ENCODE peak calls at places on chromosomes 12 and 14, in four cellular contexts. L is MCF 10A, X is HCT116, Y is BE2C. V is an unnamed sample.

GRCh38 chr14:53663709-53664108 is 292.9 kb downstream of the BMP4 start:
- DNase-seq in X (peak; percentile 47), L (peak; percentile 26), Y (no peak), V (no peak)

GRCh38 chr14:95652690-95653089 is 33.5 kb upstream of the TCL1B start:
- DNase-seq in Y (no peak), X (no peak), L (no peak), V (no peak)

GRCh38 chr12:16857456-16857923 is 251.5 kb upstream of the LMO3 start:
- DNase-seq in L (no peak), X (no peak), Y (no peak), V (no peak)

GRCh38 chr12:117311-117710 is 50.7 kb downstream of the IQSEC3 start:
- DNase-seq in Y (no peak), L (no peak), X (no peak), V (no peak)

GRCh38 chr12:108629824-108630476 is 3.7 kb downstream of the SELPLG start:
- DNase-seq in X (no peak), L (peak; percentile 81), Y (no peak), V (no peak)

GRCh38 chr12:10001141-10001778 is 2.3 kb upstream of the CLEC1B start:
- DNase-seq in X (no peak), L (no peak), Y (no peak), V (no peak)

GRCh38 chr14:102015771-102016170 is 51.4 kb downstream of the DYNC1H1 start:
- DNase-seq in X (no peak), Y (no peak), L (no peak), V (no peak)

GRCh38 chr12:110224379-110225304 is 56.4 kb upstream of the ATP2A2 start:
- DNase-seq in Y (peak; percentile 39), X (no peak), L (peak; percentile 85), V (no peak)

GRCh38 chr12:104622942-104623341 is 166.2 kb downstream of the CHST11 start:
- DNase-seq in L (no peak), Y (no peak), X (no peak), V (no peak)

GRCh38 chr14:77347746-77348145 is 26.9 kb downstream of the GSTZ1 start:
- DNase-seq in Y (no peak), X (no peak), L (no peak), V (no peak)

GRCh38 chr12:24902521-24903304 is 46.2 kb downstream of the BCAT1 start:
- DNase-seq in Y (peak; percentile 54), L (no peak), X (no peak), V (no peak)

GRCh38 chr14:68018598-68018997 is 199.0 kb downstream of the RAD51B start:
- DNase-seq in L (no peak), Y (no peak), X (no peak), V (no peak)

GRCh38 chr12:113086249-113087164 is 30.0 kb downstream of the DTX1 start:
- DNase-seq in Y (no peak), X (no peak), L (no peak), V (no peak)

GRCh38 chr12:62848418-62848817 is 86.5 kb downstream of the PPM1H start:
- DNase-seq in Y (no peak), X (peak; percentile 24), L (peak; percentile 38), V (no peak)

GRCh38 chr12:92107621-92108131 is 38.0 kb downstream of the BTG1 start:
- DNase-seq in X (no peak), L (no peak), Y (peak; percentile 65), V (no peak)

GRCh38 chr12:116853507-116853906 is 27.7 kb downstream of the HRK start:
- DNase-seq in L (no peak), Y (no peak), X (no peak), V (no peak)

GRCh38 chr12:1531160-1531653 is 63.2 kb downstream of the FBXL14 start:
- DNase-seq in X (no peak), Y (no peak), L (no peak), V (no peak)

GRCh38 chr14:80414080-80414479 is 202.8 kb upstream of the DIO2 start:
- DNase-seq in Y (no peak), L (no peak), X (no peak), V (no peak)

GRCh38 chr14:102362084-102362483 is 606 bp downstream of the CINP start:
- DNase-seq in X (no peak), Y (no peak), L (peak; percentile 30), V (no peak)

GRCh38 chr12:53325539-53326061 is 4.2 kb upstream of the AAAS start:
- DNase-seq in Y (peak; percentile 53), X (no peak), L (no peak), V (no peak)

GRCh38 chr12:47773062-47773857 is at the start of gene SLC48A1:
- DNase-seq in X (no peak), Y (peak; percentile 85), L (peak; percentile 61), V (no peak)

GRCh38 chr12:132520421-132521199 is 30.7 kb downstream of the FBRSL1 start:
- DNase-seq in X (no peak), L (no peak), Y (peak; percentile 67), V (no peak)

GRCh38 chr14:72515779-72516770 is 377.8 kb downstream of the DPF3 start:
- DNase-seq in L (no peak), X (no peak), Y (no peak), V (no peak)
- TF ChIP-seq CTCF in L (no peak), X (no peak), Y (peak; percentile 5), V (no peak)

GRCh38 chr14:104879983-104880565 is 15.0 kb downstream of the CEP170B start:
- DNase-seq in Y (no peak), X (no peak), L (no peak), V (no peak)

GRCh38 chr14:104878582-104878981 is 13.5 kb downstream of the CEP170B start:
- DNase-seq in X (no peak), L (no peak), Y (peak; percentile 55), V (no peak)

GRCh38 chr14:104880584-104881210 is 15.6 kb downstream of the CEP170B start:
- DNase-seq in Y (peak; percentile 22), X (no peak), L (no peak), V (no peak)

GRCh38 chr14:104877806-104878550 is 12.9 kb downstream of the CEP170B start:
- DNase-seq in Y (peak; percentile 7), L (no peak), X (no peak), V (no peak)

DNA sequence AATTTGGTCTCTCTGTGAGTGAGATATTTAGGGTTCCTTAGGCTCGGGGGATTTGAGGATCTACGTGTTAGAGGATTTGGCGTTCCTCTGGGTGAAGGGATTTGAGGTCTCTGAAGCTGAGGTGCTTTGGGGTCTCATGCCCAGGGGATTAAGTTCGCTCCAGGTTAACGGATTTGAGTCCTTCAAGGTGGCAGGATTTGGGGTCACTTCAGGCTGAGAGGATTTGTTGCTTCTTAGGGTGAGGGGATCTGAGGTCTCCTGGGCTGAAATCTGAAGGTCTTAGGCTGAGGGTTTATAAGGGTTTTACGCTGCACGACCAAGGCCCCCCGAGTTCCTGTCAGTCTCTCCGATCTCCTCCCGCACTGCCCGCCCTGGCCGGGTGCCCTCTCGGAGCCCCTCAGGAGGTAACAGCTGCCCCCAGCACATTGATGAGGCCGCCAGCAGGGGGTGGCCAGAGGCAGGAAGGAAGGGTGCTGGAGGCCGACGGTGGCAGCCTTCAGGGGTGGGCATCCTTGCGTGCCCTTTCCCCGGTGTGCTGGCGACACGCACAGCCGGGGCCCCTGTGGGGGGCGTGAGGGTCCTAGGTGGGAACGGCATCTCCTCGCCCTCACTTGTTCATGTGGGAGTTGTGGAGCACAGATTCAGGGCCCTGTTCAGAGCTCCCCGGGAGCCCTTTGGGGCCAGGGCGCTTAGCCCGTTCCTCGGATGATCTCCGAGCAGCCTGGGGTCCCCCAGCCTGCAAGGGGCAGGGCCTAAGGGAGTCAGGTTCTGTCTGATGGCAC is 14.3 kb downstream of the CEP170B start:
- DNase-seq in Y (no peak), L (no peak), X (no peak), V (no peak)
- TF ChIP-seq CTCF in Y (peak; percentile 1), L (no peak), X (no peak), V (no peak)

DNA sequence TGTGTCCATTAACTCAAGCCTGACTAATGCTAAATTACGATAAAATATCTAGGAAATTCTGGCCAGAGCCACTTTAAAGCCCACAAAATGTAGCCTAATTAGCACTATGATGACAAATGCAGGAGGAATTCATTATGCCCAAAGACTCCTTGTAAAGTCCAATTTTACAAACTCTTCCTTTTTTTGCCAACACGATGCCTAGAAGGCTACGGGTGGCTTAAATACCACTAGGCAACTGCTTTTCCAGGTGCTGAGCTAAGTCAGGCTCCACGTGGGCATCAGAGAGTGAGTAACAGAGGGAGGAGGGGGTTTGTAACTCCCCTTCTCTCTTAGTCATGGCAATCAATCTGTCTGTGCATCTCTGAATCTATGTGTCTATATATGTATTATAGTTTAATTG is 172.4 kb upstream of the NTF3 start:
- DNase-seq in Y (no peak), X (no peak), L (no peak), V (no peak)
- TF ChIP-seq CTCF in Y (no peak), X (no peak), L (no peak), V (no peak)

GRCh38 chr14:61927521-61927920 is 165.3 kb downstream of the SNAPC1 start:
- DNase-seq in L (peak; percentile 51), X (no peak), Y (no peak), V (no peak)

GRCh38 chr14:61923348-61923747 is 161.1 kb downstream of the SNAPC1 start:
- DNase-seq in X (no peak), Y (no peak), L (peak; percentile 26), V (no peak)

GRCh38 chr14:61927015-61927414 is 164.8 kb downstream of the SNAPC1 start:
- DNase-seq in L (peak; percentile 60), Y (no peak), X (no peak), V (no peak)

GRCh38 chr14:61925732-61926445 is 163.7 kb downstream of the SNAPC1 start:
- DNase-seq in X (no peak), L (peak; percentile 6), Y (no peak), V (no peak)

DNA sequence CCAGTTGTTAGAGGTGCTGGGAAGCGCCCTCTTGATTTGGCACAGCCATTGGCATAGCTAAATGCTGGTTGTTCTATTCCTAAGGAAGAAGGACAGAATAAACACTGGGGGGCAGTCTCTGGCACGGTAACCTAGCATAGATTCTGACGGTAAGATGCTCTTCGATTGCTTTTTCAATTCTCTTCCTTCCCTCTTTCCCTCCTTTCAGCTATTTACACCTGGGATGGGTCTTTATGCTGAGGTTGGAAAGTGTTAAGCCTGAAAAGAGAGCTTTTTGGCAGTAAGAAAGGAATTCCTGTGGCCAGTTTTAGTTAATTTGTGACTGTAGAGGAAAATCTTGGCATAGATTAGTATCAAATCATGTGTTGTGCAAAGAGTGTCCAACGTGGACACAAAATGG is 162.8 kb downstream of the SNAPC1 start:
- DNase-seq in X (peak; percentile 18), Y (no peak), L (peak; percentile 64), V (no peak)
- TF ChIP-seq CTCF in X (peak; percentile 42), Y (peak; percentile 35), L (peak; percentile 49), V (no peak)

GRCh38 chr12:11517080-11517479 is 121.7 kb upstream of the PRB2 start:
- DNase-seq in L (no peak), X (no peak), Y (no peak), V (no peak)

GRCh38 chr12:11510671-11511070 is 115.3 kb upstream of the PRB2 start:
- DNase-seq in L (no peak), Y (no peak), X (no peak), V (no peak)

GRCh38 chr12:11508699-11509098 is 113.3 kb upstream of the PRB2 start:
- DNase-seq in X (no peak), Y (no peak), L (no peak), V (no peak)

GRCh38 chr12:11513288-11513687 is 117.9 kb upstream of the PRB2 start:
- DNase-seq in Y (peak; percentile 47), X (peak; percentile 23), L (peak; percentile 38), V (no peak)
- TF ChIP-seq CTCF in Y (peak; percentile 49), X (peak; percentile 41), L (peak; percentile 16), V (no peak)

V was measured in esophagus squamous epithelium.